ENCODE peak calls at places on chromosomes 5 and 9, in eight cellular contexts. K is ascending aorta, I is foreskin keratinocyte, Q is astrocyte, N is MM.1S, Y is stomach, T is lung, V is GM12878. U is an unnamed sample.

GRCh38 chr9:112104401-112104800 is 70.7 kb downstream of the SUSD1 start:
- DNase-seq in K (no peak), I (no peak), Q (no peak), N (no peak), Y (no peak), T (no peak), V (no peak), U (no peak)

GRCh38 chr5:39716532-39716971 is 291.8 kb upstream of the DAB2 start:
- DNase-seq in K (no peak), I (peak), Q (peak), N (peak), Y (peak), T (no peak), V (no peak), U (peak)

GRCh38 chr5:160180931-160181330 is 48.4 kb upstream of the FABP6 start:
- DNase-seq in K (no peak), I (no peak), Q (no peak), N (no peak), Y (no peak), T (no peak), V (no peak), U (no peak)

GRCh38 chr5:68187268-68188055 is 28.1 kb upstream of the PIK3R1 start:
- DNase-seq in K (no peak), I (no peak), Q (peak), N (no peak), Y (no peak), T (no peak), V (no peak), U (no peak)

GRCh38 chr5:52504584-52505240 is 283.0 kb upstream of the ITGA1 start:
- DNase-seq in K (no peak), I (no peak), Q (no peak), N (peak), Y (no peak), T (no peak), V (no peak), U (no peak)

GRCh38 chr5:147578228-147579024 is 68.6 kb upstream of the DPYSL3 start:
- DNase-seq in K (no peak), I (peak), Q (peak), N (peak), Y (no peak), T (no peak), V (no peak), U (peak)

GRCh38 chr5:114101153-114101552 is 260.7 kb upstream of the KCNN2 start:
- DNase-seq in K (no peak), I (peak), Q (peak), N (peak), Y (no peak), T (no peak), V (no peak), U (peak)

GRCh38 chr5:132233811-132234683 is 6.4 kb upstream of the P4HA2 start:
- DNase-seq in K (no peak), I (peak), Q (no peak), N (no peak), Y (no peak), T (no peak), V (no peak), U (no peak)

GRCh38 chr9:89116064-89116817 is 62.4 kb downstream of the SHC3 start:
- DNase-seq in K (no peak), I (no peak), Q (peak), N (no peak), Y (no peak), T (no peak), V (no peak), U (no peak)

GRCh38 chr9:93297659-93298497 is 113.9 kb downstream of the WNK2 start:
- DNase-seq in K (no peak), I (no peak), Q (no peak), N (no peak), Y (no peak), T (no peak), V (no peak), U (no peak)

GRCh38 chr9:70979971-70980370 is 141.4 kb downstream of the TRPM3 start:
- DNase-seq in K (no peak), I (no peak), Q (no peak), N (no peak), Y (no peak), T (no peak), V (no peak), U (no peak)

GRCh38 chr5:11329676-11330075 is 568.6 kb upstream of the DAP start:
- DNase-seq in K (no peak), I (no peak), Q (no peak), N (no peak), Y (no peak), T (no peak), V (no peak), U (no peak)

GRCh38 chr5:56612353-56612752 is 203.0 kb upstream of the MAP3K1 start:
- DNase-seq in K (no peak), I (no peak), Q (no peak), N (no peak), Y (no peak), T (no peak), V (no peak), U (no peak)

GRCh38 chr5:175479125-175479881 is 943 bp downstream of the SFXN1 start:
- DNase-seq in K (no peak), I (no peak), Q (no peak), N (peak), Y (no peak), T (no peak), V (no peak), U (no peak)

GRCh38 chr5:91311168-91311696 is 71.9 kb downstream of the ARRDC3 start:
- DNase-seq in K (no peak), I (no peak), Q (no peak), N (no peak), Y (no peak), T (no peak), V (no peak), U (no peak)
- H3K27ac ChIP-seq in K (peak), I (no peak), Q (peak), N (peak), Y (peak), T (peak), V (no peak), U (peak)

GRCh38 chr5:25544652-25545249 is 900.0 kb upstream of the CDH10 start:
- DNase-seq in K (no peak), I (peak), Q (no peak), N (peak), Y (peak), T (peak), V (peak), U (peak)
- TF ChIP-seq CTCF in K (peak), I (peak), Q (peak), N (peak), Y (no peak), T (no peak), V (peak), U (peak)

GRCh38 chr5:16593630-16594029 is 23.2 kb downstream of the RETREG1 start:
- DNase-seq in K (no peak), I (no peak), Q (no peak), N (no peak), Y (no peak), T (no peak), V (no peak), U (no peak)
- H3K27ac ChIP-seq in K (no peak), I (no peak), Q (no peak), N (no peak), Y (no peak), T (no peak), V (no peak), U (no peak)

DNA sequence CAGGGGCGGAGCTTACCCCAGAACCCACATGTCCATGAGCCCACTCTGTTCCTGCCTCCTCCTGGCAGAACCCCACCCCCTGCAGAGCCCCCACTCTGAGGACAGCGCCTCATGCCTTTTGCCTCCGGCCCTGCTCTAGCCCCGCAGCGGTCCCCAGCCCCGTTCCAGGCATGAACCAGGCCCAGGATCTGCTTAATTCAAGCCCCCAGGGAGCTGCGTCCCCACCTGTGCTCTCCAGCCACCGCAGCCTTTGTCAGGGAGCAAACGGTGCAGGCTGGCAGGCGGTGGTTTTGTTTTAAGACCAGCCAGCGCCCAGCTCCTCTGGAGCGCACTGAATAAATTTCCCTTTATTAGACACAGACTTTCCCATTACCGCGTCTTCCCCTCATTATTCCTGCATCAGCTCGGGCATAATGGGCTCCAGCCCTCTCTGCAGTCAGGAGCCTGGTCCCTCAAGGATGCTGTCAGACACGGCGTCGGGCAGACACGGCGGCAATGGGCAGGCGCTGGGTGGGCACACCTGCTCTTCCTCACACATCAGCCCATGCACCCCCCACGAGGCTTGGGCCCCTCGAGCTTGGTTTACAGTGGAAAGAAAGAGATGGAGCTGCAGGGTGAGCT is 137.6 kb downstream of the OLFM1 start:
- DNase-seq in K (no peak), I (no peak), Q (no peak), N (no peak), Y (no peak), T (no peak), V (no peak), U (no peak)
- TF ChIP-seq CTCF in K (no peak), I (no peak), Q (no peak), N (no peak), Y (no peak), T (no peak), V (no peak), U (no peak)